ENCODE peak calls at places on chromosomes 11 and 22, in five cellular contexts. One of them, this sample, is unnamed.

GRCh38 chr22:17802822-17803221 is 28.6 kb upstream of the BID start:
- DNase-seq in NT2/D1: no peak
- DNase-seq in psoas muscle: no peak
- DNase-seq in left ventricle myocardium inferior: no peak
- DNase-seq in stomach: no peak
- DNase-seq in this sample: no peak

GRCh38 chr11:60500276-60500935 is 7.8 kb downstream of the MS4A12 start:
- DNase-seq in psoas muscle: no peak
- DNase-seq in stomach: no peak
- DNase-seq in NT2/D1: peak; percentile 66
- DNase-seq in left ventricle myocardium inferior: no peak
- DNase-seq in this sample: peak; percentile 38

GRCh38 chr11:95089620-95090542 is at the start of gene ENDOD1:
- DNase-seq in stomach: peak; percentile 85
- DNase-seq in left ventricle myocardium inferior: peak; percentile 83
- DNase-seq in NT2/D1: no peak
- DNase-seq in psoas muscle: peak; percentile 92
- DNase-seq in this sample: peak; percentile 84

GRCh38 chr11:58625086-58625485 is 2.6 kb downstream of the CNTF start:
- DNase-seq in stomach: no peak
- DNase-seq in psoas muscle: no peak
- DNase-seq in NT2/D1: no peak
- DNase-seq in left ventricle myocardium inferior: no peak
- DNase-seq in this sample: no peak

GRCh38 chr11:46729110-46730027 is 10.4 kb downstream of the F2 start:
- DNase-seq in NT2/D1: no peak
- DNase-seq in left ventricle myocardium inferior: no peak
- DNase-seq in stomach: no peak
- DNase-seq in psoas muscle: no peak
- DNase-seq in this sample: no peak

GRCh38 chr11:59791639-59792038 is 18.9 kb downstream of the MRPL16 start:
- DNase-seq in left ventricle myocardium inferior: no peak
- DNase-seq in stomach: no peak
- DNase-seq in psoas muscle: no peak
- DNase-seq in NT2/D1: no peak
- DNase-seq in this sample: no peak

GRCh38 chr11:111977141-111978027 is 40.2 kb downstream of the DIXDC1 start:
- DNase-seq in left ventricle myocardium inferior: peak; percentile 72
- DNase-seq in psoas muscle: peak; percentile 86
- DNase-seq in stomach: peak; percentile 68
- DNase-seq in NT2/D1: no peak
- DNase-seq in this sample: no peak

GRCh38 chr11:35047179-35047578 is 91.8 kb upstream of the CD44 start:
- DNase-seq in stomach: no peak
- DNase-seq in psoas muscle: no peak
- DNase-seq in NT2/D1: no peak
- DNase-seq in left ventricle myocardium inferior: no peak
- DNase-seq in this sample: no peak

GRCh38 chr22:37547249-37547741 is 13.0 kb upstream of the CDC42EP1 start:
- DNase-seq in NT2/D1: no peak
- DNase-seq in left ventricle myocardium inferior: no peak
- DNase-seq in psoas muscle: no peak
- DNase-seq in stomach: no peak
- DNase-seq in this sample: no peak

GRCh38 chr11:94880216-94880615 is 93.1 kb downstream of the CWC15 start:
- DNase-seq in psoas muscle: no peak
- DNase-seq in stomach: no peak
- DNase-seq in left ventricle myocardium inferior: no peak
- DNase-seq in NT2/D1: no peak
- DNase-seq in this sample: no peak

GRCh38 chr22:50175191-50175461 is 4.6 kb downstream of the PANX2 start:
- DNase-seq in stomach: no peak
- DNase-seq in NT2/D1: no peak
- DNase-seq in psoas muscle: no peak
- DNase-seq in left ventricle myocardium inferior: no peak
- DNase-seq in this sample: no peak

GRCh38 chr11:13127161-13127560 is 118.0 kb downstream of the RASSF10 start:
- DNase-seq in stomach: no peak
- DNase-seq in left ventricle myocardium inferior: no peak
- DNase-seq in NT2/D1: no peak
- DNase-seq in psoas muscle: no peak
- DNase-seq in this sample: no peak

GRCh38 chr11:78742430-78742829 is 167.8 kb upstream of the NARS2 start:
- DNase-seq in NT2/D1: no peak
- DNase-seq in stomach: peak; percentile 92
- DNase-seq in psoas muscle: peak; percentile 74
- DNase-seq in left ventricle myocardium inferior: peak; percentile 69
- DNase-seq in this sample: no peak

GRCh38 chr11:474914-475506 is 24.9 kb downstream of the PTDSS2 start:
- DNase-seq in stomach: no peak
- DNase-seq in NT2/D1: no peak
- DNase-seq in left ventricle myocardium inferior: no peak
- DNase-seq in psoas muscle: peak; percentile 26
- DNase-seq in this sample: no peak

GRCh38 chr22:36395922-36396321 is 8.2 kb upstream of the MYH9 start:
- DNase-seq in left ventricle myocardium inferior: no peak
- DNase-seq in stomach: no peak
- DNase-seq in NT2/D1: no peak
- DNase-seq in psoas muscle: no peak
- DNase-seq in this sample: no peak

DNA sequence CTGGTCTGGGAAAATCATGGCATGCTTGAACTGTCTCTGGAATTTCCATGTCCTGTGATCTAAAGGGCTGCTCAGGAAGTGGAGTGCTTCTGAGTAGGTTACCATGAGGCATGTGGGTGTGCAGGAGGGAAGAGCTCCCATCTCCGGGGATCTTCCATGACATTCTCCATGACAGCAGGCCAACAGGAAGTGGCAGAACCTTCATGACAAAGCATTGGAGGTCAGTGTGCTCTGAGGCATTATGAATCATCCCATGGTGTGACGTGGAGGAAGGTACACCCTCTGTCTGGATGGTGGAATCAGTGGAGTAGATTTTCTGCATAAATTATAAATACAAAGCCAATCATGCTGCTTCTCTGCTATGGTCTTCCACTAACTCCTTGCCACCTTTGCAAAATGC is 139.6 kb upstream of the E2F8 start:
- DNase-seq in left ventricle myocardium inferior: no peak
- DNase-seq in NT2/D1: no peak
- DNase-seq in stomach: no peak
- DNase-seq in psoas muscle: no peak
- DNase-seq in this sample: no peak
- H3K4me1 ChIP-seq in left ventricle myocardium inferior: peaks cover 5% of the 10 kb centered on the region
- H3K4me1 ChIP-seq in NT2/D1: peaks cover 4% of the 10 kb centered on the region
- H3K4me1 ChIP-seq in stomach: no peaks in the 10 kb centered on the region
- H3K4me1 ChIP-seq in psoas muscle: no peaks in the 10 kb centered on the region
- H3K4me1 ChIP-seq in this sample: no peaks in the 10 kb centered on the region

GRCh38 chr22:22196018-22196533 is 48.5 kb upstream of the VPREB1 start:
- DNase-seq in NT2/D1: no peak
- DNase-seq in psoas muscle: peak; percentile 25
- DNase-seq in left ventricle myocardium inferior: no peak
- DNase-seq in stomach: no peak
- DNase-seq in this sample: no peak

GRCh38 chr22:22196833-22197477 is 47.6 kb upstream of the VPREB1 start:
- DNase-seq in left ventricle myocardium inferior: no peak
- DNase-seq in stomach: no peak
- DNase-seq in psoas muscle: no peak
- DNase-seq in NT2/D1: no peak
- DNase-seq in this sample: no peak

GRCh38 chr22:22199634-22200033 is 45.0 kb upstream of the VPREB1 start:
- DNase-seq in stomach: no peak
- DNase-seq in NT2/D1: no peak
- DNase-seq in left ventricle myocardium inferior: no peak
- DNase-seq in psoas muscle: peak; percentile 20
- DNase-seq in this sample: no peak

GRCh38 chr22:22198751-22199150 is 45.8 kb upstream of the VPREB1 start:
- DNase-seq in stomach: no peak
- DNase-seq in NT2/D1: no peak
- DNase-seq in left ventricle myocardium inferior: no peak
- DNase-seq in psoas muscle: no peak
- DNase-seq in this sample: no peak

GRCh38 chr22:22197993-22198402 is 46.6 kb upstream of the VPREB1 start:
- DNase-seq in stomach: no peak
- DNase-seq in left ventricle myocardium inferior: no peak
- DNase-seq in NT2/D1: no peak
- DNase-seq in psoas muscle: peak; percentile 21
- DNase-seq in this sample: no peak
- H3K4me3 ChIP-seq in stomach: no peak overlapping the region
- H3K4me3 ChIP-seq in left ventricle myocardium inferior: no peak overlapping the region
- H3K4me3 ChIP-seq in NT2/D1: no peak overlapping the region
- H3K4me3 ChIP-seq in psoas muscle: no peak overlapping the region
- H3K4me3 ChIP-seq in this sample: no peak overlapping the region

GRCh38 chr11:117410861-117411725 is 83.4 kb downstream of the CEP164 start:
- DNase-seq in left ventricle myocardium inferior: no peak
- DNase-seq in NT2/D1: no peak
- DNase-seq in psoas muscle: no peak
- DNase-seq in stomach: no peak
- DNase-seq in this sample: no peak
- H3K9me3 ChIP-seq in left ventricle myocardium inferior: peaks cover 3% of the 10 kb centered on the region
- H3K9me3 ChIP-seq in NT2/D1: no peaks in the 10 kb centered on the region
- H3K9me3 ChIP-seq in psoas muscle: no peaks in the 10 kb centered on the region
- H3K9me3 ChIP-seq in stomach: no peaks in the 10 kb centered on the region
- H3K9me3 ChIP-seq in this sample: peaks cover 4% of the 10 kb centered on the region

GRCh38 chr22:29272624-29273023 is 4.6 kb downstream of the EWSR1 start:
- DNase-seq in psoas muscle: no peak
- DNase-seq in stomach: no peak
- DNase-seq in left ventricle myocardium inferior: no peak
- DNase-seq in NT2/D1: no peak
- DNase-seq in this sample: no peak
- H3K4me1 ChIP-seq in psoas muscle: peaks cover 66% of the 10 kb centered on the region
- H3K4me1 ChIP-seq in stomach: peaks cover 87% of the 10 kb centered on the region
- H3K4me1 ChIP-seq in left ventricle myocardium inferior: peaks cover 100% of the 10 kb centered on the region
- H3K4me1 ChIP-seq in NT2/D1: peaks cover 5% of the 10 kb centered on the region
- H3K4me1 ChIP-seq in this sample: peaks cover 48% of the 10 kb centered on the region